ENCODE peak calls at places on chromosomes 11 and 22, in nine cellular contexts. One of them, this sample, is unnamed.

GRCh38 chr11:35928688-35929087 is 15.2 kb upstream of the LDLRAD3 start:
- DNase-seq in neural crest cell: no peak
- DNase-seq in activated CD4-positive, CD25-positive, alpha-beta regulatory T cell: no peak
- DNase-seq in MM.1S: no peak
- DNase-seq in ELR: no peak
- DNase-seq in activated naive CD4-positive, alpha-beta T cell treated with anti-CD3 and anti-CD28 coated beads, Interleukin-2, amount 50 U/mL, for 16 hours: no peak
- DNase-seq in hypothalamus: no peak
- DNase-seq in MV-4-11: no peak
- DNase-seq in nucleus accumbens: no peak
- DNase-seq in this sample: no peak

GRCh38 chr11:2932850-2933251 is 3.6 kb upstream of the PHLDA2 start:
- DNase-seq in MV-4-11: peak; percentile 52
- DNase-seq in hypothalamus: no peak
- DNase-seq in neural crest cell: no peak
- DNase-seq in activated naive CD4-positive, alpha-beta T cell treated with anti-CD3 and anti-CD28 coated beads, Interleukin-2, amount 50 U/mL, for 16 hours: no peak
- DNase-seq in MM.1S: no peak
- DNase-seq in activated CD4-positive, CD25-positive, alpha-beta regulatory T cell: no peak
- DNase-seq in nucleus accumbens: no peak
- DNase-seq in ELR: peak; percentile 80
- DNase-seq in this sample: no peak

GRCh38 chr11:118996926-118997626 is 862 bp upstream of the CENATAC start:
- DNase-seq in activated naive CD4-positive, alpha-beta T cell treated with anti-CD3 and anti-CD28 coated beads, Interleukin-2, amount 50 U/mL, for 16 hours: peak; percentile 45
- DNase-seq in nucleus accumbens: no peak
- DNase-seq in neural crest cell: no peak
- DNase-seq in ELR: peak; percentile 47
- DNase-seq in hypothalamus: no peak
- DNase-seq in activated CD4-positive, CD25-positive, alpha-beta regulatory T cell: no peak
- DNase-seq in MM.1S: peak; percentile 34
- DNase-seq in MV-4-11: peak; percentile 64
- DNase-seq in this sample: no peak

GRCh38 chr11:3182462-3182852 is 17.3 kb upstream of the OSBPL5 start:
- DNase-seq in nucleus accumbens: no peak
- DNase-seq in ELR: no peak
- DNase-seq in neural crest cell: no peak
- DNase-seq in hypothalamus: no peak
- DNase-seq in MM.1S: no peak
- DNase-seq in activated naive CD4-positive, alpha-beta T cell treated with anti-CD3 and anti-CD28 coated beads, Interleukin-2, amount 50 U/mL, for 16 hours: peak; percentile 4
- DNase-seq in activated CD4-positive, CD25-positive, alpha-beta regulatory T cell: no peak
- DNase-seq in MV-4-11: no peak
- DNase-seq in this sample: no peak

GRCh38 chr11:86955674-86956522 is 703 bp upstream of the FZD4 start:
- DNase-seq in activated naive CD4-positive, alpha-beta T cell treated with anti-CD3 and anti-CD28 coated beads, Interleukin-2, amount 50 U/mL, for 16 hours: peak; percentile 16
- DNase-seq in nucleus accumbens: peak; percentile 63
- DNase-seq in neural crest cell: peak; percentile 69
- DNase-seq in MM.1S: peak; percentile 69
- DNase-seq in MV-4-11: peak; percentile 21
- DNase-seq in activated CD4-positive, CD25-positive, alpha-beta regulatory T cell: no peak
- DNase-seq in hypothalamus: peak; percentile 22
- DNase-seq in ELR: peak; percentile 82
- DNase-seq in this sample: peak; percentile 50

GRCh38 chr11:118406599-118407166 is 5.3 kb downstream of the ATP5MG start:
- DNase-seq in nucleus accumbens: no peak
- DNase-seq in ELR: no peak
- DNase-seq in MM.1S: no peak
- DNase-seq in hypothalamus: no peak
- DNase-seq in MV-4-11: no peak
- DNase-seq in neural crest cell: no peak
- DNase-seq in activated naive CD4-positive, alpha-beta T cell treated with anti-CD3 and anti-CD28 coated beads, Interleukin-2, amount 50 U/mL, for 16 hours: no peak
- DNase-seq in activated CD4-positive, CD25-positive, alpha-beta regulatory T cell: no peak
- DNase-seq in this sample: no peak

GRCh38 chr11:64313491-64314145 is 3.7 kb downstream of the TRMT112 start:
- DNase-seq in MV-4-11: peak; percentile 79
- DNase-seq in ELR: no peak
- DNase-seq in MM.1S: no peak
- DNase-seq in activated CD4-positive, CD25-positive, alpha-beta regulatory T cell: no peak
- DNase-seq in activated naive CD4-positive, alpha-beta T cell treated with anti-CD3 and anti-CD28 coated beads, Interleukin-2, amount 50 U/mL, for 16 hours: no peak
- DNase-seq in hypothalamus: no peak
- DNase-seq in neural crest cell: no peak
- DNase-seq in nucleus accumbens: no peak
- DNase-seq in this sample: peak; percentile 43

GRCh38 chr22:39684702-39685281 is 114.2 kb downstream of the CACNA1I start:
- DNase-seq in activated naive CD4-positive, alpha-beta T cell treated with anti-CD3 and anti-CD28 coated beads, Interleukin-2, amount 50 U/mL, for 16 hours: no peak
- DNase-seq in MV-4-11: no peak
- DNase-seq in hypothalamus: no peak
- DNase-seq in nucleus accumbens: no peak
- DNase-seq in activated CD4-positive, CD25-positive, alpha-beta regulatory T cell: no peak
- DNase-seq in MM.1S: no peak
- DNase-seq in neural crest cell: no peak
- DNase-seq in ELR: peak; percentile 35
- DNase-seq in this sample: no peak

GRCh38 chr11:63918576-63919171 is 1.7 kb upstream of the RCOR2 start:
- DNase-seq in nucleus accumbens: no peak
- DNase-seq in MM.1S: no peak
- DNase-seq in hypothalamus: no peak
- DNase-seq in activated CD4-positive, CD25-positive, alpha-beta regulatory T cell: no peak
- DNase-seq in MV-4-11: no peak
- DNase-seq in neural crest cell: peak; percentile 33
- DNase-seq in ELR: peak; percentile 16
- DNase-seq in activated naive CD4-positive, alpha-beta T cell treated with anti-CD3 and anti-CD28 coated beads, Interleukin-2, amount 50 U/mL, for 16 hours: no peak
- DNase-seq in this sample: no peak

GRCh38 chr11:27385245-27385644 is 22.2 kb upstream of the CCDC34 start:
- DNase-seq in nucleus accumbens: no peak
- DNase-seq in hypothalamus: no peak
- DNase-seq in ELR: peak; percentile 87
- DNase-seq in activated CD4-positive, CD25-positive, alpha-beta regulatory T cell: no peak
- DNase-seq in activated naive CD4-positive, alpha-beta T cell treated with anti-CD3 and anti-CD28 coated beads, Interleukin-2, amount 50 U/mL, for 16 hours: no peak
- DNase-seq in neural crest cell: no peak
- DNase-seq in MM.1S: no peak
- DNase-seq in MV-4-11: no peak
- DNase-seq in this sample: no peak

GRCh38 chr11:75523189-75523588 is 2.6 kb downstream of the GDPD5 start:
- DNase-seq in MV-4-11: no peak
- DNase-seq in hypothalamus: no peak
- DNase-seq in nucleus accumbens: no peak
- DNase-seq in neural crest cell: no peak
- DNase-seq in activated CD4-positive, CD25-positive, alpha-beta regulatory T cell: no peak
- DNase-seq in activated naive CD4-positive, alpha-beta T cell treated with anti-CD3 and anti-CD28 coated beads, Interleukin-2, amount 50 U/mL, for 16 hours: no peak
- DNase-seq in ELR: no peak
- DNase-seq in MM.1S: peak; percentile 13
- DNase-seq in this sample: no peak

GRCh38 chr22:28051787-28052356 is 132.8 kb upstream of the PITPNB start:
- DNase-seq in MV-4-11: no peak
- DNase-seq in hypothalamus: peak; percentile 41
- DNase-seq in activated naive CD4-positive, alpha-beta T cell treated with anti-CD3 and anti-CD28 coated beads, Interleukin-2, amount 50 U/mL, for 16 hours: peak; percentile 37
- DNase-seq in activated CD4-positive, CD25-positive, alpha-beta regulatory T cell: peak; percentile 4
- DNase-seq in nucleus accumbens: peak; percentile 51
- DNase-seq in neural crest cell: peak; percentile 85
- DNase-seq in ELR: peak; percentile 66
- DNase-seq in MM.1S: no peak
- DNase-seq in this sample: peak; percentile 59

GRCh38 chr11:67119577-67120391 is 721 bp downstream of the KDM2A start:
- DNase-seq in MM.1S: peak; percentile 29
- DNase-seq in ELR: peak; percentile 49
- DNase-seq in hypothalamus: no peak
- DNase-seq in activated CD4-positive, CD25-positive, alpha-beta regulatory T cell: no peak
- DNase-seq in activated naive CD4-positive, alpha-beta T cell treated with anti-CD3 and anti-CD28 coated beads, Interleukin-2, amount 50 U/mL, for 16 hours: peak; percentile 16
- DNase-seq in neural crest cell: peak; percentile 28
- DNase-seq in MV-4-11: no peak
- DNase-seq in nucleus accumbens: peak; percentile 54
- DNase-seq in this sample: no peak

GRCh38 chr11:113615098-113615497 is 91.0 kb downstream of the TMPRSS5 start:
- DNase-seq in ELR: no peak
- DNase-seq in activated naive CD4-positive, alpha-beta T cell treated with anti-CD3 and anti-CD28 coated beads, Interleukin-2, amount 50 U/mL, for 16 hours: no peak
- DNase-seq in nucleus accumbens: no peak
- DNase-seq in activated CD4-positive, CD25-positive, alpha-beta regulatory T cell: no peak
- DNase-seq in neural crest cell: no peak
- DNase-seq in hypothalamus: no peak
- DNase-seq in MV-4-11: no peak
- DNase-seq in MM.1S: no peak
- DNase-seq in this sample: no peak

GRCh38 chr11:42631223-42631843 is 680.5 kb upstream of the API5 start:
- DNase-seq in activated CD4-positive, CD25-positive, alpha-beta regulatory T cell: no peak
- DNase-seq in neural crest cell: peak; percentile 11
- DNase-seq in hypothalamus: no peak
- DNase-seq in MM.1S: peak; percentile 42
- DNase-seq in activated naive CD4-positive, alpha-beta T cell treated with anti-CD3 and anti-CD28 coated beads, Interleukin-2, amount 50 U/mL, for 16 hours: no peak
- DNase-seq in MV-4-11: peak; percentile 7
- DNase-seq in nucleus accumbens: peak; percentile 3
- DNase-seq in ELR: peak; percentile 7
- DNase-seq in this sample: no peak

GRCh38 chr11:1194977-1195689 is 27.7 kb upstream of the MUC5B start:
- DNase-seq in hypothalamus: no peak
- DNase-seq in MM.1S: no peak
- DNase-seq in neural crest cell: no peak
- DNase-seq in nucleus accumbens: no peak
- DNase-seq in activated CD4-positive, CD25-positive, alpha-beta regulatory T cell: no peak
- DNase-seq in ELR: no peak
- DNase-seq in activated naive CD4-positive, alpha-beta T cell treated with anti-CD3 and anti-CD28 coated beads, Interleukin-2, amount 50 U/mL, for 16 hours: no peak
- DNase-seq in MV-4-11: no peak
- DNase-seq in this sample: no peak

GRCh38 chr22:40324468-40325305 is 21.6 kb upstream of the ADSL start:
- DNase-seq in activated naive CD4-positive, alpha-beta T cell treated with anti-CD3 and anti-CD28 coated beads, Interleukin-2, amount 50 U/mL, for 16 hours: peak; percentile 40
- DNase-seq in nucleus accumbens: no peak
- DNase-seq in MM.1S: no peak
- DNase-seq in hypothalamus: no peak
- DNase-seq in ELR: no peak
- DNase-seq in neural crest cell: no peak
- DNase-seq in MV-4-11: no peak
- DNase-seq in activated CD4-positive, CD25-positive, alpha-beta regulatory T cell: no peak
- DNase-seq in this sample: no peak

GRCh38 chr11:34667810-34668582 is 47.1 kb downstream of the EHF start:
- DNase-seq in MV-4-11: no peak
- DNase-seq in ELR: no peak
- DNase-seq in hypothalamus: no peak
- DNase-seq in activated naive CD4-positive, alpha-beta T cell treated with anti-CD3 and anti-CD28 coated beads, Interleukin-2, amount 50 U/mL, for 16 hours: no peak
- DNase-seq in nucleus accumbens: no peak
- DNase-seq in MM.1S: no peak
- DNase-seq in activated CD4-positive, CD25-positive, alpha-beta regulatory T cell: no peak
- DNase-seq in neural crest cell: no peak
- DNase-seq in this sample: no peak

GRCh38 chr11:36037031-36037430 is 93.2 kb downstream of the LDLRAD3 start:
- DNase-seq in activated CD4-positive, CD25-positive, alpha-beta regulatory T cell: no peak
- DNase-seq in activated naive CD4-positive, alpha-beta T cell treated with anti-CD3 and anti-CD28 coated beads, Interleukin-2, amount 50 U/mL, for 16 hours: no peak
- DNase-seq in nucleus accumbens: no peak
- DNase-seq in hypothalamus: no peak
- DNase-seq in MV-4-11: no peak
- DNase-seq in ELR: no peak
- DNase-seq in neural crest cell: no peak
- DNase-seq in MM.1S: no peak
- DNase-seq in this sample: no peak

GRCh38 chr11:108647701-108648527 is 17.0 kb upstream of the DDX10 start:
- DNase-seq in MV-4-11: peak; percentile 52
- DNase-seq in activated naive CD4-positive, alpha-beta T cell treated with anti-CD3 and anti-CD28 coated beads, Interleukin-2, amount 50 U/mL, for 16 hours: peak; percentile 71
- DNase-seq in hypothalamus: peak; percentile 35
- DNase-seq in MM.1S: peak; percentile 58
- DNase-seq in neural crest cell: peak; percentile 62
- DNase-seq in nucleus accumbens: peak; percentile 76
- DNase-seq in ELR: peak; percentile 80
- DNase-seq in activated CD4-positive, CD25-positive, alpha-beta regulatory T cell: peak; percentile 26
- DNase-seq in this sample: no peak

GRCh38 chr22:45504703-45505341 is 2.1 kb downstream of the FBLN1 start:
- DNase-seq in MM.1S: no peak
- DNase-seq in ELR: peak; percentile 25
- DNase-seq in neural crest cell: peak; percentile 26
- DNase-seq in activated CD4-positive, CD25-positive, alpha-beta regulatory T cell: no peak
- DNase-seq in nucleus accumbens: no peak
- DNase-seq in activated naive CD4-positive, alpha-beta T cell treated with anti-CD3 and anti-CD28 coated beads, Interleukin-2, amount 50 U/mL, for 16 hours: no peak
- DNase-seq in MV-4-11: peak; percentile 37
- DNase-seq in hypothalamus: no peak
- DNase-seq in this sample: no peak

GRCh38 chr11:6199174-6199810 is at the start of gene OR52W1:
- DNase-seq in hypothalamus: no peak
- DNase-seq in neural crest cell: no peak
- DNase-seq in nucleus accumbens: no peak
- DNase-seq in activated naive CD4-positive, alpha-beta T cell treated with anti-CD3 and anti-CD28 coated beads, Interleukin-2, amount 50 U/mL, for 16 hours: no peak
- DNase-seq in MV-4-11: no peak
- DNase-seq in ELR: no peak
- DNase-seq in MM.1S: no peak
- DNase-seq in activated CD4-positive, CD25-positive, alpha-beta regulatory T cell: no peak
- DNase-seq in this sample: no peak

GRCh38 chr11:63622318-63622717 is 8.1 kb upstream of the PLAAT3 start:
- DNase-seq in hypothalamus: no peak
- DNase-seq in MV-4-11: no peak
- DNase-seq in ELR: peak; percentile 19
- DNase-seq in neural crest cell: no peak
- DNase-seq in MM.1S: no peak
- DNase-seq in activated CD4-positive, CD25-positive, alpha-beta regulatory T cell: no peak
- DNase-seq in activated naive CD4-positive, alpha-beta T cell treated with anti-CD3 and anti-CD28 coated beads, Interleukin-2, amount 50 U/mL, for 16 hours: no peak
- DNase-seq in nucleus accumbens: no peak
- DNase-seq in this sample: no peak

GRCh38 chr11:126679033-126679432 is 321.5 kb downstream of the KIRREL3 start:
- DNase-seq in ELR: no peak
- DNase-seq in MM.1S: no peak
- DNase-seq in activated CD4-positive, CD25-positive, alpha-beta regulatory T cell: no peak
- DNase-seq in MV-4-11: no peak
- DNase-seq in neural crest cell: no peak
- DNase-seq in hypothalamus: no peak
- DNase-seq in activated naive CD4-positive, alpha-beta T cell treated with anti-CD3 and anti-CD28 coated beads, Interleukin-2, amount 50 U/mL, for 16 hours: no peak
- DNase-seq in nucleus accumbens: no peak
- DNase-seq in this sample: no peak

GRCh38 chr11:80118071-80118470 is 677.2 kb upstream of the TENM4 start:
- DNase-seq in activated CD4-positive, CD25-positive, alpha-beta regulatory T cell: no peak
- DNase-seq in MM.1S: no peak
- DNase-seq in nucleus accumbens: no peak
- DNase-seq in ELR: no peak
- DNase-seq in hypothalamus: no peak
- DNase-seq in neural crest cell: peak; percentile 1
- DNase-seq in activated naive CD4-positive, alpha-beta T cell treated with anti-CD3 and anti-CD28 coated beads, Interleukin-2, amount 50 U/mL, for 16 hours: no peak
- DNase-seq in MV-4-11: no peak
- DNase-seq in this sample: no peak

GRCh38 chr11:43359432-43359818 is 705 bp downstream of the TTC17 start:
- DNase-seq in activated CD4-positive, CD25-positive, alpha-beta regulatory T cell: peak; percentile 16
- DNase-seq in hypothalamus: no peak
- DNase-seq in ELR: peak; percentile 47
- DNase-seq in neural crest cell: no peak
- DNase-seq in MV-4-11: no peak
- DNase-seq in activated naive CD4-positive, alpha-beta T cell treated with anti-CD3 and anti-CD28 coated beads, Interleukin-2, amount 50 U/mL, for 16 hours: no peak
- DNase-seq in MM.1S: peak; percentile 59
- DNase-seq in nucleus accumbens: no peak
- DNase-seq in this sample: no peak

GRCh38 chr11:66639066-66639813 is 737 bp downstream of the RBM4 start:
- DNase-seq in nucleus accumbens: peak; percentile 36
- DNase-seq in neural crest cell: no peak
- DNase-seq in activated CD4-positive, CD25-positive, alpha-beta regulatory T cell: peak; percentile 40
- DNase-seq in ELR: peak; percentile 56
- DNase-seq in MM.1S: peak; percentile 20
- DNase-seq in activated naive CD4-positive, alpha-beta T cell treated with anti-CD3 and anti-CD28 coated beads, Interleukin-2, amount 50 U/mL, for 16 hours: no peak
- DNase-seq in MV-4-11: peak; percentile 39
- DNase-seq in hypothalamus: no peak
- DNase-seq in this sample: no peak

GRCh38 chr11:65008873-65009272 is 5.1 kb upstream of the ARL2 start:
- DNase-seq in MV-4-11: no peak
- DNase-seq in nucleus accumbens: no peak
- DNase-seq in activated naive CD4-positive, alpha-beta T cell treated with anti-CD3 and anti-CD28 coated beads, Interleukin-2, amount 50 U/mL, for 16 hours: no peak
- DNase-seq in activated CD4-positive, CD25-positive, alpha-beta regulatory T cell: no peak
- DNase-seq in hypothalamus: no peak
- DNase-seq in MM.1S: no peak
- DNase-seq in neural crest cell: no peak
- DNase-seq in ELR: no peak
- DNase-seq in this sample: no peak

GRCh38 chr11:68780829-68781228 is 29.5 kb upstream of the TESMIN start:
- DNase-seq in MV-4-11: no peak
- DNase-seq in ELR: peak; percentile 19
- DNase-seq in neural crest cell: no peak
- DNase-seq in MM.1S: no peak
- DNase-seq in nucleus accumbens: no peak
- DNase-seq in hypothalamus: no peak
- DNase-seq in activated CD4-positive, CD25-positive, alpha-beta regulatory T cell: no peak
- DNase-seq in activated naive CD4-positive, alpha-beta T cell treated with anti-CD3 and anti-CD28 coated beads, Interleukin-2, amount 50 U/mL, for 16 hours: no peak
- DNase-seq in this sample: no peak

GRCh38 chr22:31748490-31748889 is 1.4 kb downstream of the PRR14L start:
- DNase-seq in nucleus accumbens: no peak
- DNase-seq in hypothalamus: no peak
- DNase-seq in MV-4-11: peak; percentile 7
- DNase-seq in activated CD4-positive, CD25-positive, alpha-beta regulatory T cell: no peak
- DNase-seq in neural crest cell: no peak
- DNase-seq in activated naive CD4-positive, alpha-beta T cell treated with anti-CD3 and anti-CD28 coated beads, Interleukin-2, amount 50 U/mL, for 16 hours: no peak
- DNase-seq in MM.1S: no peak
- DNase-seq in ELR: peak; percentile 35
- DNase-seq in this sample: no peak

GRCh38 chr22:39133871-39134270 is 18.6 kb downstream of the CBX7 start:
- DNase-seq in nucleus accumbens: no peak
- DNase-seq in neural crest cell: no peak
- DNase-seq in hypothalamus: no peak
- DNase-seq in ELR: no peak
- DNase-seq in MM.1S: no peak
- DNase-seq in activated naive CD4-positive, alpha-beta T cell treated with anti-CD3 and anti-CD28 coated beads, Interleukin-2, amount 50 U/mL, for 16 hours: no peak
- DNase-seq in MV-4-11: no peak
- DNase-seq in activated CD4-positive, CD25-positive, alpha-beta regulatory T cell: no peak
- DNase-seq in this sample: no peak